ENCODE peak calls at places on chromosomes 3 and 15, in eight cellular contexts. Q is Peyer's patch, R is GM12878, L is esophagus squamous epithelium, M is uterus, G is adrenal gland, A is body of pancreas, V is ovary. H is an unnamed sample.

GRCh38 chr3:16294854-16295253 is 29.8 kb downstream of the OXNAD1 start:
- DNase-seq in R (no peak), L (no peak), V (no peak), G (no peak), A (no peak), M (no peak), Q (no peak), H (no peak)

GRCh38 chr15:91787198-91787597 is 66.3 kb upstream of the SLCO3A1 start:
- DNase-seq in G (no peak), Q (no peak), V (no peak), A (no peak), L (no peak), M (no peak), R (no peak), H (no peak)

GRCh38 chr3:138608322-138609214 is at the start of gene FAIM:
- DNase-seq in M (peak; percentile 61), R (no peak), L (peak; percentile 6), G (peak; percentile 79), A (peak; percentile 82), V (peak; percentile 63), Q (peak; percentile 82), H (peak; percentile 75)

GRCh38 chr3:183710231-183710630 is 12.6 kb downstream of the YEATS2 start:
- DNase-seq in L (no peak), V (no peak), G (no peak), R (no peak), M (no peak), Q (no peak), A (no peak), H (no peak)

GRCh38 chr3:90253131-90253530 is 1145.7 kb downstream of the EPHA3 start:
- DNase-seq in V (no peak), L (no peak), R (no peak), Q (no peak), G (no peak), A (no peak), M (no peak), H (no peak)

GRCh38 chr3:179181993-179182551 is 33.9 kb downstream of the PIK3CA start:
- DNase-seq in M (no peak), G (peak; percentile 12), V (no peak), R (no peak), Q (no peak), A (no peak), L (no peak), H (no peak)

GRCh38 chr3:32842531-32842931 is 24.7 kb downstream of the TRIM71 start:
- DNase-seq in R (peak; percentile 17), G (no peak), V (no peak), Q (no peak), L (no peak), A (no peak), M (no peak), H (no peak)

GRCh38 chr15:63345391-63345752 is 36.3 kb downstream of the CA12 start:
- DNase-seq in R (no peak), Q (no peak), M (no peak), A (no peak), V (no peak), G (no peak), L (no peak), H (no peak)

GRCh38 chr3:50639055-50639494 is 22.1 kb downstream of the MAPKAPK3 start:
- DNase-seq in R (no peak), M (no peak), L (no peak), G (no peak), Q (no peak), V (no peak), A (no peak), H (no peak)

GRCh38 chr15:39793923-39794322 is 11.3 kb upstream of the FSIP1 start:
- DNase-seq in R (no peak), M (no peak), L (no peak), A (no peak), G (no peak), V (no peak), Q (no peak), H (no peak)

GRCh38 chr3:101995371-101996046 is 146.2 kb downstream of the NFKBIZ start:
- DNase-seq in V (no peak), L (no peak), A (no peak), Q (no peak), M (peak; percentile 35), R (no peak), G (no peak), H (no peak)

GRCh38 chr15:88982304-88982945 is 69.2 kb upstream of the MFGE8 start:
- DNase-seq in Q (no peak), V (no peak), L (no peak), R (peak; percentile 83), G (peak; percentile 86), M (peak; percentile 85), A (peak; percentile 57), H (peak; percentile 50)

GRCh38 chr3:53166781-53167291 is 5.8 kb downstream of the PRKCD start:
- DNase-seq in G (peak; percentile 69), L (no peak), Q (peak; percentile 68), R (no peak), A (peak; percentile 62), M (peak; percentile 25), V (peak; percentile 31), H (peak; percentile 65)

GRCh38 chr3:120469440-120470415 is 18.9 kb upstream of the FSTL1 start:
- DNase-seq in V (no peak), R (no peak), Q (no peak), A (no peak), G (no peak), L (no peak), M (no peak), H (peak; percentile 18)

GRCh38 chr3:118713502-118714207 is 321.0 kb downstream of the IGSF11 start:
- DNase-seq in A (no peak), V (no peak), M (no peak), R (no peak), L (no peak), Q (no peak), G (no peak), H (no peak)

GRCh38 chr3:132343018-132343612 is 25.9 kb downstream of the ACP3 start:
- DNase-seq in A (peak; percentile 70), V (peak; percentile 28), G (peak; percentile 71), M (peak; percentile 39), Q (peak; percentile 65), R (no peak), L (no peak), H (peak; percentile 71)

DNA sequence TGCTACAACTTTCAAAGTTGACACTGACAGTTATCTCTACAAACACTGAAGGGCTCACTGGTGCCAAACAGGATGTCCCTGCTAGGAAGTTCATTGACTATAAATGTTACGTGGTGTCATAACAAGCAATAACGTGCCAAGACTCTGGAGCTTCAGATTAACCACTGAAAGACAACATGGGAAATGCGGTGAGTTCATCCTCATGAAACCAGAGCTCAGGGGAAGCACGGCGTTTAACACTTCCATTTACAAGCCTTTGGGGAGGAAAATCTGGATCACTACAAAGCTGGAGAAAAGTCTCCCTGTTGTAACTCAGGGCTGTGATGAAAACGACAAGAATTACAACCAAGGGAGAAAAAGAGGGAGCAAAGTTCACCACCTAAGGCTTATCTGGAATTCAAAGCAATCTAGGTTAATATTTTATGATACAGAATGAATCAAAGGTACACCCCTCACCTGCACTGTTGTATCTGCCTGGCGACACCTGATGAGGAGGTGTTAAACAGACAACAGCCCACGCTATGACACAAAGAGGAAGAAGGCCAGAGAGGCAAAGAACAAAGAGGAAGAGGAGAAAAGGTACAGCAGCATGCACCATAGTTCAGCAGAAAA is 27.0 kb downstream of the SHQ1 start:
- DNase-seq in L (no peak), M (peak; percentile 16), A (peak; percentile 26), V (no peak), R (no peak), G (peak; percentile 43), Q (peak; percentile 77), H (no peak)
- H3K27ac ChIP-seq in L (no peak overlapping the region), M (no peak overlapping the region), A (peak overlapping the region; percentile 18), V (no peak overlapping the region), R (peak overlapping the region; percentile 54), G (no peak overlapping the region), Q (peak overlapping the region; percentile 70), H (no peak overlapping the region)

GRCh38 chr15:42207674-42208579 is at the start of gene VPS39:
- DNase-seq in M (peak; percentile 79), A (peak; percentile 88), V (peak; percentile 69), L (peak; percentile 35), G (peak; percentile 83), Q (peak; percentile 93), R (peak; percentile 39), H (peak; percentile 93)
- TF ChIP-seq POLR2A in M (no peak), A (peak; percentile 79), V (peak; percentile 52), L (peak; percentile 66), G (no peak), Q (peak; percentile 72), R (peak; percentile 92), H (peak; percentile 20)

GRCh38 chr15:101062471-101063171 is 143.5 kb downstream of the LRRK1 start:
- DNase-seq in L (no peak), G (no peak), M (no peak), V (no peak), R (peak; percentile 51), A (no peak), Q (peak; percentile 74), H (peak; percentile 5)
- H3K4me1 ChIP-seq in L (no peaks in the 10 kb centered on the region), G (peaks cover 3% of the 10 kb centered on the region), M (no peaks in the 10 kb centered on the region), V (peaks cover 10% of the 10 kb centered on the region), R (no peaks in the 10 kb centered on the region), A (peaks cover 13% of the 10 kb centered on the region), Q (no peaks in the 10 kb centered on the region), H (peaks cover 29% of the 10 kb centered on the region)

GRCh38 chr3:147311716-147312115 is 94.6 kb downstream of the ZIC4 start:
- DNase-seq in A (no peak), V (no peak), M (no peak), G (no peak), L (no peak), Q (no peak), R (no peak), H (no peak)
- H3K27ac ChIP-seq in A (no peak overlapping the region), V (no peak overlapping the region), M (no peak overlapping the region), G (no peak overlapping the region), L (no peak overlapping the region), Q (no peak overlapping the region), R (no peak overlapping the region), H (no peak overlapping the region)

GRCh38 chr15:90099868-90100854 is 2.1 kb downstream of the IDH2 start:
- DNase-seq in A (peak; percentile 86), Q (peak; percentile 72), L (no peak), M (peak; percentile 44), V (peak; percentile 38), G (no peak), R (no peak), H (no peak)

GRCh38 chr15:90104551-90104950 is 2.3 kb upstream of the IDH2 start:
- DNase-seq in M (no peak), A (peak; percentile 91), Q (no peak), V (no peak), R (no peak), L (no peak), G (no peak), H (no peak)

GRCh38 chr15:90103669-90104329 is 1.5 kb upstream of the IDH2 start:
- DNase-seq in L (no peak), V (no peak), M (no peak), G (no peak), R (no peak), Q (no peak), A (peak; percentile 93), H (no peak)

GRCh38 chr15:90101130-90101968 is 919 bp downstream of the IDH2 start:
- DNase-seq in L (no peak), V (peak; percentile 44), M (peak; percentile 44), G (peak; percentile 39), Q (peak; percentile 75), R (no peak), A (peak; percentile 73), H (peak; percentile 44)

GRCh38 chr15:90101969-90102890 is at the start of gene IDH2:
- DNase-seq in V (peak; percentile 76), A (peak; percentile 85), R (no peak), Q (peak; percentile 89), M (peak; percentile 59), G (peak; percentile 80), L (no peak), H (peak; percentile 75)
- TF ChIP-seq POLR2A in V (peak; percentile 73), A (peak; percentile 89), R (peak; percentile 91), Q (peak; percentile 78), M (peak; percentile 93), G (peak; percentile 68), L (peak; percentile 91), H (peak; percentile 32)

H was measured in testis.